ENCODE peak calls at places on chromosomes 16 and 17, in five cellular contexts. T is BJ, Q is amygdala, K is adipocyte, Z is MM.1S. X is an unnamed sample.

GRCh38 chr16:47392114-47392513 is 68.7 kb downstream of the ITFG1 start:
- DNase-seq in K (no peak), T (no peak), Q (no peak), Z (peak; percentile 45), X (peak; percentile 4)

GRCh38 chr17:81004336-81005015 is 12.8 kb downstream of the CHMP6 start:
- DNase-seq in K (peak; percentile 42), Q (no peak), T (no peak), Z (no peak), X (no peak)

GRCh38 chr17:80474231-80474932 is 2.0 kb downstream of the NPTX1 start:
- DNase-seq in Z (no peak), T (no peak), Q (no peak), K (peak; percentile 27), X (no peak)

GRCh38 chr16:50473375-50473945 is 74.7 kb upstream of the NKD1 start:
- DNase-seq in K (no peak), T (no peak), Q (no peak), Z (no peak), X (no peak)

GRCh38 chr16:58459344-58460218 is 40.4 kb upstream of the NDRG4 start:
- DNase-seq in Z (no peak), K (peak; percentile 7), T (no peak), Q (no peak), X (no peak)

GRCh38 chr17:334974-335481 is 17.6 kb downstream of the RPH3AL start:
- DNase-seq in Z (no peak), Q (no peak), T (no peak), K (no peak), X (no peak)

GRCh38 chr16:49574826-49575225 is 201.2 kb downstream of the C16orf78 start:
- DNase-seq in Q (no peak), K (no peak), Z (no peak), T (no peak), X (no peak)

GRCh38 chr17:4658478-4659305 is 17.2 kb upstream of the ALOX15 start:
- DNase-seq in Z (no peak), Q (no peak), K (peak; percentile 36), T (no peak), X (no peak)

GRCh38 chr17:79862771-79863440 is 23.7 kb upstream of the CBX4 start:
- DNase-seq in T (no peak), Z (no peak), K (no peak), Q (no peak), X (no peak)

GRCh38 chr17:68441064-68441770 is 16.1 kb downstream of the WIPI1 start:
- DNase-seq in K (no peak), T (no peak), Q (no peak), Z (no peak), X (no peak)

GRCh38 chr17:7834554-7834890 is 505 bp downstream of the KDM6B start:
- DNase-seq in T (no peak), Q (no peak), K (peak; percentile 77), Z (peak; percentile 42), X (no peak)

GRCh38 chr17:18974407-18975149 is 22.6 kb downstream of the SLC5A10 start:
- DNase-seq in K (no peak), T (no peak), Z (no peak), Q (no peak), X (no peak)

GRCh38 chr16:11138769-11139623 is 117.0 kb downstream of the SOCS1 start:
- DNase-seq in T (no peak), K (peak; percentile 68), Z (no peak), Q (no peak), X (no peak)

GRCh38 chr17:11736613-11737289 is 138.5 kb downstream of the DNAH9 start:
- DNase-seq in Z (peak; percentile 57), Q (no peak), T (no peak), K (no peak), X (peak; percentile 15)

GRCh38 chr17:10357768-10358167 is 15.0 kb downstream of the MYH13 start:
- DNase-seq in Q (no peak), T (no peak), K (peak; percentile 3), Z (peak; percentile 10), X (no peak)

GRCh38 chr17:77842148-77842905 is 116.2 kb upstream of the TNRC6C start:
- DNase-seq in Z (no peak), T (no peak), Q (no peak), K (peak; percentile 40), X (no peak)

GRCh38 chr17:1143573-1143972 is 36.2 kb downstream of the ABR start:
- DNase-seq in Q (no peak), T (no peak), K (peak; percentile 25), Z (no peak), X (no peak)

GRCh38 chr17:63919311-63919723 is 678 bp upstream of the GH1 start:
- DNase-seq in Z (peak; percentile 67), T (no peak), K (peak; percentile 81), Q (no peak), X (peak; percentile 14)

GRCh38 chr17:28477928-28478327 is 4.5 kb downstream of the SLC13A2 start:
- DNase-seq in K (no peak), Z (no peak), Q (no peak), T (no peak), X (no peak)

GRCh38 chr17:61411114-61411943 is 11.7 kb downstream of the TBX2 start:
- DNase-seq in Z (peak; percentile 39), T (no peak), Q (no peak), K (peak; percentile 83), X (no peak)

GRCh38 chr16:67236551-67237395 is 9.8 kb downstream of the TMEM208 start:
- DNase-seq in K (peak; percentile 76), T (no peak), Q (no peak), Z (peak; percentile 36), X (peak; percentile 76)

GRCh38 chr16:88287219-88287618 is 95.5 kb upstream of the ZNF469 start:
- DNase-seq in K (no peak), T (no peak), Q (no peak), Z (peak; percentile 48), X (no peak)

GRCh38 chr17:48307814-48308411 is 122.1 kb downstream of the SKAP1 start:
- DNase-seq in Z (peak; percentile 66), K (peak; percentile 57), T (no peak), Q (no peak), X (peak; percentile 1)

GRCh38 chr17:63338272-63338671 is 107.8 kb downstream of the CYB561 start:
- DNase-seq in Z (no peak), Q (no peak), K (peak; percentile 63), T (no peak), X (no peak)

GRCh38 chr17:32185875-32186274 is 43.6 kb downstream of the RHOT1 start:
- DNase-seq in T (no peak), Z (no peak), K (no peak), Q (no peak), X (no peak)

GRCh38 chr16:71360378-71360777 is 1.9 kb downstream of the CALB2 start:
- DNase-seq in Q (no peak), T (peak; percentile 53), Z (no peak), K (peak; percentile 68), X (no peak)

GRCh38 chr17:75486151-75486550 is 29.2 kb downstream of the CASKIN2 start:
- DNase-seq in Z (no peak), T (no peak), Q (no peak), K (no peak), X (no peak)

GRCh38 chr16:89831810-89832328 is 3.6 kb downstream of the SPIRE2 start:
- DNase-seq in T (no peak), K (no peak), Q (no peak), Z (no peak), X (no peak)

GRCh38 chr16:50497592-50497991 is 50.6 kb upstream of the NKD1 start:
- DNase-seq in Q (no peak), T (peak; percentile 26), K (no peak), Z (no peak), X (no peak)